ENCODE peak calls at places on chromosomes 13 and 19, in six cellular contexts. A is progenitor cell of endocrine pancreas, O is GM13976, D is right atrium auricular region, N is AG10803, V is sigmoid colon. L is an unnamed sample.

GRCh38 chr19:11378319-11379189 is 4.1 kb downstream of the SWSAP1 start:
- DNase-seq in A (peak; percentile 63), O (peak; percentile 36), D (no peak), N (peak; percentile 66), V (no peak), L (peak; percentile 25)

GRCh38 chr19:9939301-9939913 is 3.1 kb upstream of the OLFM2 start:
- DNase-seq in A (no peak), O (no peak), D (no peak), N (peak; percentile 34), V (no peak), L (no peak)

GRCh38 chr19:2719910-2720776 is 1.0 kb downstream of the DIRAS1 start:
- DNase-seq in A (no peak), O (no peak), D (no peak), N (peak; percentile 56), V (peak; percentile 64), L (no peak)

GRCh38 chr19:49524812-49525455 is 2.9 kb upstream of the RCN3 start:
- DNase-seq in A (no peak), O (no peak), D (no peak), N (no peak), V (no peak), L (no peak)

GRCh38 chr13:112615391-112615790 is 27.4 kb upstream of the TUBGCP3 start:
- DNase-seq in A (no peak), O (no peak), D (peak; percentile 28), N (no peak), V (no peak), L (no peak)

GRCh38 chr19:35776102-35776788 is 881 bp downstream of the ARHGAP33 start:
- DNase-seq in A (no peak), O (no peak), D (no peak), N (no peak), V (no peak), L (no peak)

GRCh38 chr13:43356566-43356965 is 333.2 kb downstream of the DNAJC15 start:
- DNase-seq in A (no peak), O (no peak), D (no peak), N (peak; percentile 49), V (no peak), L (no peak)

GRCh38 chr13:100454876-100455275 is 133.7 kb downstream of the GGACT start:
- DNase-seq in A (no peak), O (no peak), D (no peak), N (peak; percentile 23), V (no peak), L (no peak)

GRCh38 chr19:48170817-48171347 is 402 bp downstream of the ZSWIM9 start:
- DNase-seq in A (peak; percentile 13), O (no peak), D (no peak), N (no peak), V (no peak), L (no peak)

GRCh38 chr13:113586661-113587479 is 2.3 kb downstream of the TFDP1 start:
- DNase-seq in A (no peak), O (peak; percentile 30), D (peak; percentile 53), N (no peak), V (peak; percentile 45), L (no peak)

GRCh38 chr13:33150146-33150545 is 133.9 kb downstream of the KL start:
- DNase-seq in A (no peak), O (no peak), D (no peak), N (no peak), V (no peak), L (no peak)

GRCh38 chr19:8194528-8195275 is 14.5 kb upstream of the CERS4 start:
- DNase-seq in A (no peak), O (no peak), D (no peak), N (no peak), V (no peak), L (no peak)

GRCh38 chr13:37412271-37412683 is 186.3 kb downstream of the POSTN start:
- DNase-seq in A (no peak), O (no peak), D (no peak), N (peak; percentile 86), V (no peak), L (no peak)

GRCh38 chr13:37409756-37410155 is 188.8 kb downstream of the POSTN start:
- DNase-seq in A (no peak), O (no peak), D (no peak), N (peak; percentile 25), V (no peak), L (no peak)

GRCh38 chr13:37406031-37406430 is 192.5 kb downstream of the POSTN start:
- DNase-seq in A (no peak), O (no peak), D (no peak), N (no peak), V (no peak), L (no peak)

GRCh38 chr13:37403776-37404497 is 194.6 kb downstream of the POSTN start:
- DNase-seq in A (no peak), O (no peak), D (no peak), N (peak; percentile 97), V (no peak), L (no peak)

DNA sequence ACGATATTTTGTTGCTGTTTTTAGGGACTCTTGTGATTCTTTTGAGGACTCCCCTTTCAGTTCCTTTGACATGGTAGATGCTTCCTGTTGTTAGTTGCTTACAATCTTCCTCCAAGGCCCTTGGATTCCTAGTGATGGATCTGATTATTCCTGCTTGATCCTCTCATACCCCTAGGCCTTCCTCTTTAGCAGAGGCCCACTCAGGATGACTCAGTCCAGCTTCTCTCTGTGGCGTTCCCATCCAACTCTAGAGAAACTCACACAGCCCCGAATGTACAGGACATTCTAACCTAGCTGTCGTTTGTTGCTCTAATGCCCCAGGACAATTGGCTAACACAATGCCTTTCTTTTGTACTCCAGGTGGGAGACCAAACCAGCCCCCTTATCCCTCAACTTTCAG is 191.4 kb downstream of the POSTN start:
- DNase-seq in A (no peak), O (no peak), D (no peak), N (no peak), V (no peak), L (no peak)
- TF ChIP-seq CTCF in A (no peak), O (no peak), D (no peak), N (no peak), V (no peak), L (no peak)

GRCh38 chr19:19663292-19664120 is at the start of gene ATP13A1:
- DNase-seq in A (peak; percentile 90), O (peak; percentile 90), D (peak; percentile 97), N (peak; percentile 98), V (peak; percentile 98), L (peak; percentile 91)
- TF ChIP-seq CTCF in A (peak; percentile 34), O (no peak), D (no peak), N (peak; percentile 14), V (no peak), L (no peak)

DNA sequence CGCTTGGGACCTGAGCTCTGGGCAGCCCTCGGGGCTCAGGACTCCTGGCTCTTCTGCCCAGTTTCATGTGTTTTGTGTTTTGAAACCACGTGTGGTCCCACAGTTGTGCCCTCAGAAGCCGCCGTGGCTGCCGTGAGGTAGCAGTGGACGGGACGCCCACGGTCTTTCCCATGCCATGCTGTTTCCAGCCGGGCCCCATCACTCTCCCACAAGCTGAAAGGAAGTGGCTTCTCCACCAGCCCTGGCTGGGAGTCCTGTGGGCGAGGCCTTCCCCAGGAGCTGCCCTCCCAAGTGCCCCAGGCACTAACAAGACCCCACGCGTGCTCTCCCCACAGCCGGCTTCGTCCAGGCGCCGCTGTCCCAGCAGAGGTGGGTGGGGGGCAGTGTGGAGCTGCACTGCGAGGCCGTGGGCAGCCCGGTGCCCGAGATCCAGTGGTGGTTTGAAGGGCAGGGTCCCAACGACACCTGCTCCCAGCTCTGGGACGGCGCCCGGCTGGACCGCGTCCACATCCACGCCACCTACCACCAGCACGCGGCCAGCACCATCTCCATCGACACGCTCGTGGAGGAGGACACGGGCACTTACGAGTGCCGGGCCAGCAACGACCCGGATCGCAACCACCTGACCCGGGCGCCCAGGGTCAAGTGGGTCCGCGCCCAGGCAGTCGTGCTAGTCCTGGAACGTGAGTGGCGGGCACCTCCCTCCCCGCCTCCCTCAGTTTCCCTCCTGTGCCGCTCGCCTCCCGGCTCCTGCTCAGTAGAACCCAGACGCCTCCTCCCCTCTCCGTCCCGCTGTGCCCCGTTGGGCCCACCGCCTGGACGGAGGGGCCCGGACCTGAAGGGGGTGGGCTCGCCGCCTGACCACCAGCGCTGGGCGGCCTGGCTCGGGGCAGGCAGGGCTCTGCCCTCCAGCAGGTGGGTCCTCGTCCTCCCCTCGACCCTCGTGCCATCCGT is 5.3 kb downstream of the BSG start:
- DNase-seq in A (no peak), O (no peak), D (no peak), N (no peak), V (no peak), L (no peak)
- TF ChIP-seq CTCF in A (no peak), O (no peak), D (no peak), N (no peak), V (no peak), L (no peak)

GRCh38 chr19:55147408-55148251 is 1.4 kb downstream of the TNNT1 start:
- DNase-seq in A (no peak), O (no peak), D (no peak), N (no peak), V (no peak), L (no peak)

GRCh38 chr19:55149078-55150003 is at the start of gene TNNT1:
- DNase-seq in A (no peak), O (no peak), D (no peak), N (no peak), V (no peak), L (no peak)

GRCh38 chr19:55146648-55147218 is 2.3 kb downstream of the TNNT1 start:
- DNase-seq in A (no peak), O (no peak), D (no peak), N (no peak), V (no peak), L (no peak)

GRCh38 chr19:55145241-55145640 is 3.8 kb downstream of the TNNT1 start:
- DNase-seq in A (no peak), O (no peak), D (no peak), N (no peak), V (no peak), L (no peak)

GRCh38 chr19:55146078-55146647 is 2.8 kb downstream of the TNNT1 start:
- DNase-seq in A (no peak), O (peak; percentile 79), D (no peak), N (no peak), V (no peak), L (peak; percentile 74)
- TF ChIP-seq CTCF in A (peak; percentile 55), O (peak; percentile 41), D (no peak), N (peak; percentile 53), V (no peak), L (peak; percentile 45)

GRCh38 chr13:23810842-23811241 is 78.4 kb downstream of the MIPEP start:
- DNase-seq in A (no peak), O (peak; percentile 45), D (no peak), N (no peak), V (no peak), L (peak; percentile 31)
- TF ChIP-seq CTCF in A (peak; percentile 25), O (no peak), D (no peak), N (peak; percentile 15), V (no peak), L (peak; percentile 47)

L was measured in GM20000.